ENCODE peak calls at places on chromosomes 5 and 9, in six cellular contexts. U, Q, B, T, K and H are unnamed samples.
A peak's percentile ranks its signal among the peaks of the same experiment; 100 is the strongest.

GRCh38 chr9:14433841-14434511 is 120.0 kb upstream of the NFIB start:
- DNase-seq in B (no peak), K (peak; percentile 65), T (peak; percentile 15), Q (no peak), U (no peak), H (no peak)

GRCh38 chr9:5951686-5952211 is 61.1 kb downstream of the MLANA start:
- DNase-seq in U (no peak), Q (no peak), T (no peak), K (peak; percentile 13), B (no peak), H (no peak)

GRCh38 chr5:3336666-3337065 is 259.0 kb upstream of the IRX1 start:
- DNase-seq in U (peak; percentile 47), B (no peak), Q (no peak), K (no peak), T (no peak), H (peak; percentile 50)

GRCh38 chr9:114237781-114238180 is 82.4 kb downstream of the COL27A1 start:
- DNase-seq in B (no peak), Q (no peak), T (no peak), K (no peak), U (no peak), H (no peak)

GRCh38 chr5:18985397-18985796 is 1002.6 kb downstream of the CDH18 start:
- DNase-seq in T (no peak), K (no peak), B (no peak), U (no peak), Q (no peak), H (no peak)

GRCh38 chr9:32434892-32435291 is 50.4 kb downstream of the ACO1 start:
- DNase-seq in B (no peak), Q (no peak), T (no peak), K (no peak), U (no peak), H (no peak)

GRCh38 chr9:6845881-6846280 is 88.1 kb downstream of the KDM4C start:
- DNase-seq in Q (no peak), B (no peak), U (no peak), T (peak; percentile 35), K (no peak), H (no peak)

GRCh38 chr5:87136096-87136495 is 131.6 kb upstream of the RASA1 start:
- DNase-seq in T (no peak), B (no peak), Q (no peak), U (no peak), K (no peak), H (no peak)

GRCh38 chr5:117590944-117591343 is 1016.3 kb upstream of the SEMA6A start:
- DNase-seq in B (no peak), K (peak; percentile 24), T (no peak), Q (no peak), U (no peak), H (no peak)
- TF ChIP-seq CTCF in B (peak; percentile 19), K (peak; percentile 55), T (no peak), Q (no peak), U (peak; percentile 55), H (peak; percentile 83)

DNA sequence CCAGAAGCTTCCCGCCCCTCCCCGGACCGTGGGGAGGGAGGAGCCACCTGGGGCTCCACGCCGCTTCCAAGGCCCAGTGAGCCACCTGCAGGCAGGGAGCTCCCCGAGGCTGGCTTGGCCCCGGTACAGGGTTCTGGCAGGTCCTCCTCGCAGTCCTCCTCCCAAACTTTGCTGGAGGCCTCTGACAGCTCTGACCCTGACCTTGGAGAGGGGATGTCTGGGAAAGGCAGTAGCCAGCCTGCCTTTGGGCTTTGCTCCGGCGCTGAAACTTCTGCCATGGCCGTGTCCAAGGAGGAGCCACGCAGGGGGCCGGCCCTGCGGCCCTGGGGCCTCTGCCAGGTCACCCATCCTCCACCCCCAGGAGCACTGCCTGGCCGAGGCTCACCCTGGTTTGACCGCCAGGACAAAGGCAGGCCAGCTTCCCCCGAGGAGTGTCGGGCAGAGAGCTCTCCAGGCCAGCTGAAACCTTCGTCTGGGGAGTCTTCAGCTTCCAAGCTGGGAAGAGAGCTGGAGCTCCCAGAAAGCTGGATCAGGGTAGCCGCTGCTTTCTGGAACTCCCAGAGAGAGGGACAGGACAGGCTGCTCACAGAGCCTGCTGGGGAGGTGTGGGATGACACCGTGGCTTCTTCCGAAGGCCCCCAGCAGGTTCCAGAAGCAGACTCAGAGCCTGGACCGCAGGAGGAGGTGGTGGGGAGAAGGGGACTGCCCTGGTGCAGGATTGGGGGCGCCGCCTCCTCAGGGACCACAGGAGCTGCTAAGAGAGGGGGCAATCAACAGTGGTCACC is 9.0 kb upstream of the QSOX2 start:
- DNase-seq in T (peak; percentile 38), K (no peak), B (no peak), U (no peak), Q (no peak), H (no peak)
- TF ChIP-seq CTCF in T (no peak), K (no peak), B (no peak), U (no peak), Q (no peak), H (no peak)

GRCh38 chr9:68683433-68683832 is 21.6 kb upstream of the PIP5K1B start:
- DNase-seq in U (no peak), Q (no peak), K (no peak), T (no peak), B (no peak), H (no peak)

GRCh38 chr9:68672625-68673024 is 32.4 kb upstream of the PIP5K1B start:
- DNase-seq in T (no peak), K (no peak), U (no peak), B (no peak), Q (no peak), H (no peak)

GRCh38 chr9:68678430-68678829 is 26.6 kb upstream of the PIP5K1B start:
- DNase-seq in Q (no peak), U (no peak), K (no peak), B (no peak), T (no peak), H (no peak)
- TF ChIP-seq CTCF in Q (peak; percentile 16), U (no peak), K (peak; percentile 12), B (no peak), T (no peak), H (peak; percentile 25)

GRCh38 chr5:82164957-82165698 is 113.0 kb downstream of the RPS23 start:
- DNase-seq in K (no peak), T (peak; percentile 22), B (no peak), Q (no peak), U (no peak), H (no peak)
- TF ChIP-seq CTCF in K (no peak), T (no peak), B (no peak), Q (no peak), U (no peak), H (no peak)

GRCh38 chr5:132776077-132776931 is 735 bp downstream of the SEPTIN8 start:
- DNase-seq in K (no peak), U (peak; percentile 63), B (peak; percentile 58), T (peak; percentile 48), Q (no peak), H (peak; percentile 65)
- TF ChIP-seq CTCF in K (peak; percentile 3), U (no peak), B (no peak), T (no peak), Q (no peak), H (no peak)